ENCODE peak calls at places on chromosomes 3 and 15, in nine cellular contexts. One of them, this sample, is unnamed.

GRCh38 chr3:127073931-127074820 is 91.3 kb downstream of the PLXNA1 start:
- DNase-seq in tibial artery: no peak
- DNase-seq in CD8-positive, alpha-beta T cell: no peak
- DNase-seq in gastrocnemius medialis: no peak
- DNase-seq in upper lobe of right lung: no peak
- DNase-seq in kidney epithelial cell: peak
- DNase-seq in body of pancreas: no peak
- DNase-seq in HFFc6: peak
- DNase-seq in fibroblast of mammary gland: no peak
- DNase-seq in this sample: no peak

GRCh38 chr3:133928136-133928893 is 32.6 kb upstream of the RAB6B start:
- DNase-seq in tibial artery: no peak
- DNase-seq in CD8-positive, alpha-beta T cell: no peak
- DNase-seq in gastrocnemius medialis: no peak
- DNase-seq in upper lobe of right lung: no peak
- DNase-seq in kidney epithelial cell: no peak
- DNase-seq in body of pancreas: no peak
- DNase-seq in HFFc6: no peak
- DNase-seq in fibroblast of mammary gland: no peak
- DNase-seq in this sample: peak

GRCh38 chr15:51227967-51228783 is 110.2 kb downstream of the CYP19A1 start:
- DNase-seq in tibial artery: peak
- DNase-seq in CD8-positive, alpha-beta T cell: no peak
- DNase-seq in gastrocnemius medialis: peak
- DNase-seq in upper lobe of right lung: no peak
- DNase-seq in kidney epithelial cell: peak
- DNase-seq in body of pancreas: no peak
- DNase-seq in HFFc6: peak
- DNase-seq in fibroblast of mammary gland: peak
- DNase-seq in this sample: peak

GRCh38 chr15:71118881-71119632 is 3.8 kb downstream of the THSD4 start:
- DNase-seq in tibial artery: no peak
- DNase-seq in CD8-positive, alpha-beta T cell: no peak
- DNase-seq in gastrocnemius medialis: no peak
- DNase-seq in upper lobe of right lung: no peak
- DNase-seq in kidney epithelial cell: no peak
- DNase-seq in body of pancreas: no peak
- DNase-seq in HFFc6: no peak
- DNase-seq in fibroblast of mammary gland: no peak
- DNase-seq in this sample: no peak

GRCh38 chr15:53693729-53694533 is 65.5 kb downstream of the WDR72 start:
- DNase-seq in tibial artery: no peak
- DNase-seq in CD8-positive, alpha-beta T cell: no peak
- DNase-seq in gastrocnemius medialis: no peak
- DNase-seq in upper lobe of right lung: peak
- DNase-seq in kidney epithelial cell: no peak
- DNase-seq in body of pancreas: peak
- DNase-seq in HFFc6: no peak
- DNase-seq in fibroblast of mammary gland: peak
- DNase-seq in this sample: no peak

GRCh38 chr3:84820906-84821305 is 137.9 kb upstream of the CADM2 start:
- DNase-seq in tibial artery: no peak
- DNase-seq in CD8-positive, alpha-beta T cell: no peak
- DNase-seq in gastrocnemius medialis: no peak
- DNase-seq in upper lobe of right lung: no peak
- DNase-seq in kidney epithelial cell: no peak
- DNase-seq in body of pancreas: no peak
- DNase-seq in HFFc6: no peak
- DNase-seq in fibroblast of mammary gland: no peak
- DNase-seq in this sample: no peak

GRCh38 chr3:149369991-149370866 is 7.2 kb downstream of the TM4SF1 start:
- DNase-seq in tibial artery: no peak
- DNase-seq in CD8-positive, alpha-beta T cell: no peak
- DNase-seq in gastrocnemius medialis: no peak
- DNase-seq in upper lobe of right lung: no peak
- DNase-seq in kidney epithelial cell: no peak
- DNase-seq in body of pancreas: no peak
- DNase-seq in HFFc6: no peak
- DNase-seq in fibroblast of mammary gland: no peak
- DNase-seq in this sample: no peak

GRCh38 chr3:128011140-128011539 is 41.1 kb upstream of the SEC61A1 start:
- DNase-seq in tibial artery: no peak
- DNase-seq in CD8-positive, alpha-beta T cell: no peak
- DNase-seq in gastrocnemius medialis: no peak
- DNase-seq in upper lobe of right lung: peak
- DNase-seq in kidney epithelial cell: peak
- DNase-seq in body of pancreas: peak
- DNase-seq in HFFc6: no peak
- DNase-seq in fibroblast of mammary gland: peak
- DNase-seq in this sample: peak

GRCh38 chr15:86772369-86773059 is 692.8 kb downstream of the AGBL1 start:
- DNase-seq in tibial artery: no peak
- DNase-seq in CD8-positive, alpha-beta T cell: no peak
- DNase-seq in gastrocnemius medialis: no peak
- DNase-seq in upper lobe of right lung: no peak
- DNase-seq in kidney epithelial cell: no peak
- DNase-seq in body of pancreas: no peak
- DNase-seq in HFFc6: no peak
- DNase-seq in fibroblast of mammary gland: no peak
- DNase-seq in this sample: no peak

GRCh38 chr3:101996832-101997231 is 147.5 kb downstream of the NFKBIZ start:
- DNase-seq in tibial artery: no peak
- DNase-seq in CD8-positive, alpha-beta T cell: no peak
- DNase-seq in gastrocnemius medialis: no peak
- DNase-seq in upper lobe of right lung: no peak
- DNase-seq in kidney epithelial cell: no peak
- DNase-seq in body of pancreas: no peak
- DNase-seq in HFFc6: no peak
- DNase-seq in fibroblast of mammary gland: no peak
- DNase-seq in this sample: no peak

GRCh38 chr3:140432176-140432753 is 245.6 kb upstream of the TRIM42 start:
- DNase-seq in tibial artery: no peak
- DNase-seq in CD8-positive, alpha-beta T cell: no peak
- DNase-seq in gastrocnemius medialis: no peak
- DNase-seq in upper lobe of right lung: no peak
- DNase-seq in kidney epithelial cell: peak
- DNase-seq in body of pancreas: no peak
- DNase-seq in HFFc6: no peak
- DNase-seq in fibroblast of mammary gland: no peak
- DNase-seq in this sample: no peak

GRCh38 chr3:181726351-181727121 is 14.8 kb downstream of the SOX2 start:
- DNase-seq in tibial artery: no peak
- DNase-seq in CD8-positive, alpha-beta T cell: no peak
- DNase-seq in gastrocnemius medialis: no peak
- DNase-seq in upper lobe of right lung: no peak
- DNase-seq in kidney epithelial cell: no peak
- DNase-seq in body of pancreas: no peak
- DNase-seq in HFFc6: no peak
- DNase-seq in fibroblast of mammary gland: no peak
- DNase-seq in this sample: no peak

DNA sequence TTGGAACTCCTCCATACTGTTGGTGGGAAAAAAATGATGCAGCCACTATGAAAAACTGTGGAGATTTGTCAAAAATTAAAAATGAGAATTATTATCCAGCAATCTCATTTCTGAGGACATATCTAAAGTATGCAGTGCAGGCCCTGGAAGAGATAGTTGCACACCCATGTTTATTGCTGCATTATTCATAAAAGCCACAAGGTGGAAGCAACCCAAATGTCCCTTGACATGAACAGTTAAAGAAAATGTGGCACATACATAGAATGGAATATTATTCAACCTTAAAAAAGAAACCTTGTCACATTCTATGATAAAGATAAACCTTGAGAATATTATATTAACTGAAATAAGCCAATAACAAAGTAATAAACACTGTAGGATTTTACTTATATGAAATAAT is 80.9 kb upstream of the ARHGEF26 start:
- DNase-seq in tibial artery: no peak
- DNase-seq in CD8-positive, alpha-beta T cell: no peak
- DNase-seq in gastrocnemius medialis: no peak
- DNase-seq in upper lobe of right lung: no peak
- DNase-seq in kidney epithelial cell: no peak
- DNase-seq in body of pancreas: no peak
- DNase-seq in HFFc6: no peak
- DNase-seq in fibroblast of mammary gland: peak
- DNase-seq in this sample: peak
- TF ChIP-seq CTCF in tibial artery: peak
- TF ChIP-seq CTCF in CD8-positive, alpha-beta T cell: no peak
- TF ChIP-seq CTCF in gastrocnemius medialis: no peak
- TF ChIP-seq CTCF in upper lobe of right lung: peak
- TF ChIP-seq CTCF in kidney epithelial cell: peak
- TF ChIP-seq CTCF in body of pancreas: peak
- TF ChIP-seq CTCF in HFFc6: peak
- TF ChIP-seq CTCF in fibroblast of mammary gland: peak
- TF ChIP-seq CTCF in this sample: peak

DNA sequence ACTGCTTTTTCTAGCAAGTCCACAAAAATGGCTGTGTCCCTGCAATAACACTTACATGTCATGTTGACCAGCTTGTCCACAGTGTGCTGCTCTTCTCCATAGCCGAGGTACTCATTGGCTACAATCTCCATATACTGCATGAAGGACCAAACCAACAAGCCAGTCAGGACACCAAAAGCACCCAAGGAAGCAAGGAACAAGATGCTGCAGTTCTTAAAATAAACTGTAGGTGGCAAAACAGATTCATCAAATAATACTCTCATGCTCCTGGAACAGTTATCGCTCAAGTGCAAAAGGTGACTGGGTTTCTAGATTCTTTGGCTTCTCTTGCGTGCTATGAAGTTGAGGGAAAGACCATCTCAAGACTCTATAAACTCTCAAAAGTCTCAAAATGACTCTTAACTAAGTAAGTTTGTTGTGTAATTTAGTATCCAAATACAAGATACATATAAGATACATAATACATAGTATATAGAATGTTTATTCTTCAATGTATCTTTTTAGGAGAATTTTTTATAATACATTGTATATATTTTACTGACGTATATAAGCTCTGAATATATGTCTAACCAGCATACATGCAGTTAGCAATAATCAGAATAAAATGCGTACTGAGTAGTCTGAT is 57.0 kb downstream of the NEK10 start:
- DNase-seq in tibial artery: no peak
- DNase-seq in CD8-positive, alpha-beta T cell: no peak
- DNase-seq in gastrocnemius medialis: no peak
- DNase-seq in upper lobe of right lung: no peak
- DNase-seq in kidney epithelial cell: peak
- DNase-seq in body of pancreas: no peak
- DNase-seq in HFFc6: peak
- DNase-seq in fibroblast of mammary gland: peak
- DNase-seq in this sample: peak
- TF ChIP-seq CTCF in tibial artery: peak
- TF ChIP-seq CTCF in CD8-positive, alpha-beta T cell: peak
- TF ChIP-seq CTCF in gastrocnemius medialis: peak
- TF ChIP-seq CTCF in upper lobe of right lung: peak
- TF ChIP-seq CTCF in kidney epithelial cell: peak
- TF ChIP-seq CTCF in body of pancreas: peak
- TF ChIP-seq CTCF in HFFc6: peak
- TF ChIP-seq CTCF in fibroblast of mammary gland: peak
- TF ChIP-seq CTCF in this sample: peak

GRCh38 chr3:54951405-54951804 is 23.5 kb upstream of the LRTM1 start:
- DNase-seq in tibial artery: peak
- DNase-seq in CD8-positive, alpha-beta T cell: no peak
- DNase-seq in gastrocnemius medialis: peak
- DNase-seq in upper lobe of right lung: peak
- DNase-seq in kidney epithelial cell: peak
- DNase-seq in body of pancreas: peak
- DNase-seq in HFFc6: peak
- DNase-seq in fibroblast of mammary gland: peak
- DNase-seq in this sample: no peak

GRCh38 chr3:54955496-54955895 is 27.6 kb upstream of the LRTM1 start:
- DNase-seq in tibial artery: no peak
- DNase-seq in CD8-positive, alpha-beta T cell: no peak
- DNase-seq in gastrocnemius medialis: no peak
- DNase-seq in upper lobe of right lung: no peak
- DNase-seq in kidney epithelial cell: no peak
- DNase-seq in body of pancreas: no peak
- DNase-seq in HFFc6: no peak
- DNase-seq in fibroblast of mammary gland: no peak
- DNase-seq in this sample: no peak

GRCh38 chr3:54955941-54956340 is 28.1 kb upstream of the LRTM1 start:
- DNase-seq in tibial artery: no peak
- DNase-seq in CD8-positive, alpha-beta T cell: no peak
- DNase-seq in gastrocnemius medialis: no peak
- DNase-seq in upper lobe of right lung: no peak
- DNase-seq in kidney epithelial cell: no peak
- DNase-seq in body of pancreas: no peak
- DNase-seq in HFFc6: no peak
- DNase-seq in fibroblast of mammary gland: no peak
- DNase-seq in this sample: no peak

GRCh38 chr3:54954516-54954915 is 26.7 kb upstream of the LRTM1 start:
- DNase-seq in tibial artery: no peak
- DNase-seq in CD8-positive, alpha-beta T cell: no peak
- DNase-seq in gastrocnemius medialis: no peak
- DNase-seq in upper lobe of right lung: no peak
- DNase-seq in kidney epithelial cell: no peak
- DNase-seq in body of pancreas: no peak
- DNase-seq in HFFc6: peak
- DNase-seq in fibroblast of mammary gland: no peak
- DNase-seq in this sample: no peak

DNA sequence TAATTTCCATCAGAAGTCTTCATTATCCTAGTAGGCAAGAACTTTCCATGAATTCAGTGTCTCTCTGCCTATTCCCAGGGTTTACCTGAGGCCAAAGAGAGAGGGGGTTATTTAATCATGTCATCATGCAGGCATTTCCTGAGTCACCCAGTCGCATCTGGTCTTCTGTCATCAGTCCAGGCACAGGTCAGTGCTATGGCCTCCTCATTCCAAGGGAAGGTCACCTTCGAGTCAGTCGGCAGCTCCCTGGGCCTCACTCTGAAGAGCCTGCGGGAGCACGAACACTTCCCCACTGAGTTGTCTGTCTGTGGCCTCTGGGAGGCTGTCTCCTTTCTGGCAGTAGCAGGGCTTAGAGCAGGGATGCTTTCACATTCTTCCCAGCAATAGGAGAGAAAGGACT is 26.2 kb upstream of the LRTM1 start:
- DNase-seq in tibial artery: no peak
- DNase-seq in CD8-positive, alpha-beta T cell: no peak
- DNase-seq in gastrocnemius medialis: peak
- DNase-seq in upper lobe of right lung: no peak
- DNase-seq in kidney epithelial cell: peak
- DNase-seq in body of pancreas: no peak
- DNase-seq in HFFc6: peak
- DNase-seq in fibroblast of mammary gland: peak
- DNase-seq in this sample: no peak
- TF ChIP-seq CTCF in tibial artery: no peak
- TF ChIP-seq CTCF in CD8-positive, alpha-beta T cell: no peak
- TF ChIP-seq CTCF in gastrocnemius medialis: no peak
- TF ChIP-seq CTCF in upper lobe of right lung: no peak
- TF ChIP-seq CTCF in kidney epithelial cell: no peak
- TF ChIP-seq CTCF in body of pancreas: no peak
- TF ChIP-seq CTCF in HFFc6: no peak
- TF ChIP-seq CTCF in fibroblast of mammary gland: no peak
- TF ChIP-seq CTCF in this sample: no peak

DNA sequence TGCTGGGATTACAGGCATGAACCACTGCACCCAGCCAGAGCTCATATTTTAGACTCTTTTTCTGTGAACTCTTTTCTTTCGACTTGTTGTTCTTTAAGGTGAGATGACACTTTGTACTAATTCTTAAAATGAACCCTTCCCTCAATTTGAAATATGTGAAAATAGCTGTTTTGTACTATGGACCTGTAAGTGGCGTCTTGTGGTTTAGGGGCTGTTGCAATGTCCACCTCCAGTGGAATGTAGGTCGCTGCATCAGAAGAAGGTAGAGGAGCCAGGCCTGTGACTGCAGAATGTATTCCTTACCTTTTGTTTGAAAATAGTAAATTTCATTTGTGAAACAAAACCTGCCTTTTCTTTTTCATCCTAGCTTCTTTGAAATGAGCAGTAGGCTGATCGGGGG is 38.9 kb downstream of the FNDC3B start:
- DNase-seq in tibial artery: no peak
- DNase-seq in CD8-positive, alpha-beta T cell: no peak
- DNase-seq in gastrocnemius medialis: no peak
- DNase-seq in upper lobe of right lung: no peak
- DNase-seq in kidney epithelial cell: no peak
- DNase-seq in body of pancreas: no peak
- DNase-seq in HFFc6: no peak
- DNase-seq in fibroblast of mammary gland: no peak
- DNase-seq in this sample: no peak
- TF ChIP-seq CTCF in tibial artery: no peak
- TF ChIP-seq CTCF in CD8-positive, alpha-beta T cell: no peak
- TF ChIP-seq CTCF in gastrocnemius medialis: no peak
- TF ChIP-seq CTCF in upper lobe of right lung: no peak
- TF ChIP-seq CTCF in kidney epithelial cell: no peak
- TF ChIP-seq CTCF in body of pancreas: no peak
- TF ChIP-seq CTCF in HFFc6: no peak
- TF ChIP-seq CTCF in fibroblast of mammary gland: no peak
- TF ChIP-seq CTCF in this sample: no peak

This sample was measured in Calu3.